ENCODE peak calls at places on chromosomes 3 and 15, in four cellular contexts. F is prostate gland, A is left lung, K is spleen. V is an unnamed sample.

GRCh38 chr3:73411545-73411944 is 213.2 kb downstream of the PDZRN3 start:
- DNase-seq in F (no peak), A (no peak), K (no peak), V (no peak)

GRCh38 chr15:21267686-21268395 is 172.5 kb downstream of the POTEB3 start:
- DNase-seq in F (no peak), A (no peak), K (no peak), V (no peak)

GRCh38 chr3:167091186-167091585 is 288.9 kb downstream of the ZBBX start:
- DNase-seq in F (no peak), A (no peak), K (no peak), V (no peak)

GRCh38 chr3:72247645-72248388 is 462.9 kb upstream of the PROK2 start:
- DNase-seq in F (peak), A (no peak), K (no peak), V (no peak)

GRCh38 chr3:55330756-55331155 is 156.3 kb downstream of the WNT5A start:
- DNase-seq in F (no peak), A (no peak), K (no peak), V (no peak)

GRCh38 chr3:132283440-132283839 is 33.8 kb upstream of the ACP3 start:
- DNase-seq in F (no peak), A (no peak), K (no peak), V (no peak)

GRCh38 chr3:39144095-39144747 is 9.2 kb downstream of the CSRNP1 start:
- DNase-seq in F (no peak), A (no peak), K (no peak), V (no peak)

GRCh38 chr3:192831111-192831644 is 86.5 kb downstream of the MB21D2 start:
- DNase-seq in F (no peak), A (no peak), K (no peak), V (no peak)

GRCh38 chr15:99249270-99249817 is at the start of gene TTC23:
- DNase-seq in F (peak), A (no peak), K (no peak), V (no peak)

GRCh38 chr3:27637346-27638000 is 84.7 kb downstream of the EOMES start:
- DNase-seq in F (no peak), A (no peak), K (no peak), V (no peak)

GRCh38 chr3:179991877-179992276 is 44.9 kb downstream of the PEX5L start:
- DNase-seq in F (no peak), A (no peak), K (no peak), V (no peak)

GRCh38 chr15:29125382-29126207 is 144.0 kb downstream of the NSMCE3 start:
- DNase-seq in F (no peak), A (peak), K (peak), V (no peak)

GRCh38 chr3:26590919-26591318 is 31.7 kb upstream of the LRRC3B start:
- DNase-seq in F (no peak), A (no peak), K (no peak), V (no peak)

GRCh38 chr15:62457100-62457499 is 292.0 kb upstream of the C2CD4B start:
- DNase-seq in F (no peak), A (no peak), K (no peak), V (no peak)

GRCh38 chr15:82812994-82813393 is 3.6 kb downstream of the WHAMM start:
- DNase-seq in F (no peak), A (no peak), K (no peak), V (no peak)

GRCh38 chr15:101246824-101247745 is 4.8 kb downstream of the CHSY1 start:
- DNase-seq in F (no peak), A (no peak), K (peak), V (no peak)

GRCh38 chr15:71934446-71934845 is 124.1 kb downstream of the NR2E3 start:
- DNase-seq in F (no peak), A (no peak), K (no peak), V (no peak)

GRCh38 chr15:72614810-72615532 is 39.5 kb upstream of the GOLGA6B start:
- DNase-seq in F (no peak), A (no peak), K (no peak), V (no peak)

GRCh38 chr3:187943677-187944390 is 198.6 kb upstream of the BCL6 start:
- DNase-seq in F (peak), A (no peak), K (no peak), V (no peak)

GRCh38 chr15:35499723-35500122 is 46.2 kb downstream of the DPH6 start:
- DNase-seq in F (peak), A (no peak), K (no peak), V (no peak)

GRCh38 chr15:70276401-70276800 is 178.7 kb upstream of the TLE3 start:
- DNase-seq in F (no peak), A (no peak), K (no peak), V (no peak)

GRCh38 chr15:75570119-75570518 is 9.0 kb downstream of the PTPN9 start:
- DNase-seq in F (no peak), A (no peak), K (no peak), V (no peak)

GRCh38 chr3:26627080-26627479 is 4.5 kb downstream of the LRRC3B start:
- DNase-seq in F (no peak), A (no peak), K (no peak), V (no peak)

GRCh38 chr3:175386630-175387029 is 527.5 kb downstream of the NAALADL2 start:
- DNase-seq in F (no peak), A (no peak), K (no peak), V (no peak)

GRCh38 chr3:142857056-142857455 is 31.8 kb downstream of the PCOLCE2 start:
- DNase-seq in F (no peak), A (no peak), K (no peak), V (no peak)

GRCh38 chr3:129775870-129776269 is 117.6 kb downstream of the TMCC1 start:
- DNase-seq in F (no peak), A (no peak), K (no peak), V (no peak)

GRCh38 chr15:74867562-74868458 is 5.4 kb downstream of the SCAMP2 start:
- DNase-seq in F (no peak), A (no peak), K (no peak), V (no peak)

GRCh38 chr3:60917136-60917535 is 334.1 kb downstream of the FHIT start:
- DNase-seq in F (no peak), A (no peak), K (no peak), V (no peak)

GRCh38 chr3:14929310-14930070 is 17.9 kb upstream of the NR2C2 start:
- DNase-seq in F (no peak), A (no peak), K (no peak), V (no peak)

GRCh38 chr3:134374791-134375541 is 719 bp upstream of the AMOTL2 start:
- DNase-seq in F (peak), A (peak), K (peak), V (peak)

DNA sequence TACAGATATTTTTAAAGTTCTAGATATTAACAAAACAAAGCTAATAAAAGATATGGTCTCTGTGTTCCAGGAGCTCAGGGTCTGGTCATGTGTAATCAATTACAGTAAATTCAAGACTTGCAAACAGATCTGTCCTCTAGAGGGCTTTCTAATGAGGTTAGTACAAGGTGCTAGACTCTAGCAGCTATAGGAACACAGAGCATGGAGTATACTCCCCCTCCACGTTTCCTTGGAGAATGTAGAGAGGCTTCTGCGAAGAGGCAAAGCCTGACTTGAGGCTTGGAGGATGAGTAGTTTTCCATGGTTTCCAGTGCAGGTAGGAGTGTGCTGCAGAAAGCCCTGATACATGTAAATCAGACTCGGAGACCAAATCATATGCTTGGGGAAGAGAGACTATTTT is 32.7 kb upstream of the DLG1 start:
- DNase-seq in F (no peak), A (no peak), K (no peak), V (no peak)
- TF ChIP-seq CTCF in F (no peak), A (no peak), K (no peak), V (no peak)

GRCh38 chr3:119676020-119676419 is 1.2 kb downstream of the COX17 start:
- DNase-seq in F (no peak), A (no peak), K (no peak), V (no peak)

GRCh38 chr3:119677641-119677934 is 382 bp upstream of the COX17 start:
- DNase-seq in F (no peak), A (no peak), K (no peak), V (no peak)

GRCh38 chr3:119673875-119674274 is 3.3 kb downstream of the COX17 start:
- DNase-seq in F (no peak), A (peak), K (peak), V (no peak)

GRCh38 chr3:119676771-119677640 is at the start of gene COX17:
- DNase-seq in F (peak), A (peak), K (peak), V (peak)

GRCh38 chr3:119675188-119675874 is 1.9 kb downstream of the COX17 start:
- DNase-seq in F (no peak), A (no peak), K (no peak), V (no peak)
- H3K4me3 ChIP-seq in F (no peak), A (peak), K (no peak), V (no peak)

GRCh38 chr3:110343376-110343775 is 728.2 kb upstream of the NECTIN3 start:
- DNase-seq in F (no peak), A (no peak), K (no peak), V (no peak)
- H3K27ac ChIP-seq in F (no peak), A (no peak), K (no peak), V (no peak)

GRCh38 chr15:76973362-76973743 is 21.6 kb upstream of the PSTPIP1 start:
- DNase-seq in F (no peak), A (no peak), K (no peak), V (no peak)
- TF ChIP-seq CTCF in F (no peak), A (peak), K (peak), V (peak)

GRCh38 chr3:106004137-106004600 is 135.4 kb upstream of the CBLB start:
- DNase-seq in F (no peak), A (no peak), K (no peak), V (no peak)
- H3K4me3 ChIP-seq in F (no peak), A (no peak), K (no peak), V (peak)

GRCh38 chr15:83943849-83944404 is 290.0 kb downstream of the ADAMTSL3 start:
- DNase-seq in F (no peak), A (no peak), K (no peak), V (no peak)
- H3K27ac ChIP-seq in F (no peak), A (no peak), K (no peak), V (no peak)

DNA sequence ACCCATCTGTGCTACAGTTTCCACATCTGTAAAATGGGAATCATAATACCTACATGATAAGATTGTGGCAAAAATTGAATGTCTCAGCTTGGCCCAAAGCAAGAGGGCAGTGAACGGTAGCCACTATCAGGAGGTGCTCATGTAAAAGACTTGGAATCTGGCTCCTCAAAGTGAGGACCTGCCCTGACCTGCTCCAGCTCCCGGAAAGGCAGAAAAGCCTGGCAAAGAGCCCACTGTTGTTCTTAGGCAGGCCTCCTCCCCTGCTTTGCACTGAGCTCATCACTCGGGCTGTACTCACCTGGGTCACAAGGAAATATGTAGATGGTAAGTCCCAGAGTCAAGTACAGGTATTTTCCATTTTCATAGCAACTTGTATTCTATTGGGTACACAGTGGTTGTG is 250.7 kb upstream of the TBL1XR1 start:
- DNase-seq in F (peak), A (no peak), K (no peak), V (no peak)
- TF ChIP-seq CTCF in F (no peak), A (no peak), K (no peak), V (no peak)

DNA sequence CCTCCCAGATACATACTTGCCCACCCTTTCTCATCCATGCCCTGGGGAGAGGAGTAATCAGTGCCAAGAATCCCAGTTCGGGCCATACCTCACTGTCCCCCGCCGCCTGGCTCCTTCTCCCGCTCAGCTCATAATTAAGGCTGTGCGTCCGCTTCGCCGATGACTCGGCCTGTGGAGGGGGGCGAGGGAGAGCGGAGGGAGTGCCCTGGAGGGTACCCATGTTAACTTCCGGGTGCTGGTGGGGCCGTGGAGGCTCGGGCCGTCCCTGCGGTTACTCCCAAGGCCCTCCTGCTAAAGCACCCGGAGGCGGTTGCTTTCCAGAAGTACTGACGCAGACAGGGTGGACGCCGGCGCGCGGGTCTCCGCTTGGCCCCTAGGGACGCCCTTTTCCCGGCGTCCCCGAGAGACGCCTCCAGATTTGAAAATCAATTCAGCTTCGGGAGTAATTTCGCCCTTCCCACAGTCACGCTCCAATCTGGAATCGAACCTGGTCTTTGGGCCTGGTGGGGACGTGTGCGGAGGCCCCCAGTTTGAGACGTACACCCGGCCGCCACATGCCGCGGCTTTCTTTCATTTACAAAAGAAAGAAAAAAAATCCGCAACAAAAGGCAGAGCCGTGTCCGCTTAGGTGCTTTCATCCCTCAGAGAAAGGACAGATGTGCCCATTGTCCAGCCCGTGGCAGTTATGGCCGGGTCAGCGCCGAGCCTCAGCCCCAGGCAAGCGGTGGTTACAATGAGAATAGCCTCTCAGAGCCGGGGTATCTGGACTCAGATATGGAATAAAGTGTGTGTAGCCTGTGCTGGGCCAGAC is 1.0 kb upstream of the ONECUT1 start:
- DNase-seq in F (no peak), A (no peak), K (peak), V (peak)
- H3K4me3 ChIP-seq in F (no peak), A (peak), K (peak), V (peak)

V was measured in suprapubic skin.